ENCODE peak calls at places on chromosomes 1 and 21, in four cellular contexts. One of them, this sample, is unnamed.

GRCh38 chr1:24390924-24391782 is 22.4 kb downstream of the STPG1 start:
- DNase-seq in effector memory CD8-positive, alpha-beta T cell: peak; percentile 61
- DNase-seq in activated T-cell treated with anti-CD3 and anti-CD28 coated beads for 4 hours: peak; percentile 51
- DNase-seq in immature natural killer cell: peak; percentile 55
- DNase-seq in this sample: peak; percentile 61

GRCh38 chr1:214492405-214493075 is 58.9 kb downstream of the PTPN14 start:
- DNase-seq in activated T-cell treated with anti-CD3 and anti-CD28 coated beads for 4 hours: no peak
- DNase-seq in effector memory CD8-positive, alpha-beta T cell: no peak
- DNase-seq in immature natural killer cell: no peak
- DNase-seq in this sample: no peak

GRCh38 chr1:100164226-100164625 is 13.8 kb downstream of the LRRC39 start:
- DNase-seq in activated T-cell treated with anti-CD3 and anti-CD28 coated beads for 4 hours: no peak
- DNase-seq in effector memory CD8-positive, alpha-beta T cell: no peak
- DNase-seq in immature natural killer cell: no peak
- DNase-seq in this sample: no peak

GRCh38 chr21:46146856-46147255 is 8.5 kb downstream of the FTCD start:
- DNase-seq in activated T-cell treated with anti-CD3 and anti-CD28 coated beads for 4 hours: no peak
- DNase-seq in effector memory CD8-positive, alpha-beta T cell: no peak
- DNase-seq in immature natural killer cell: no peak
- DNase-seq in this sample: no peak

GRCh38 chr1:70044832-70045231 is 160.5 kb downstream of the LRRC40 start:
- DNase-seq in effector memory CD8-positive, alpha-beta T cell: no peak
- DNase-seq in activated T-cell treated with anti-CD3 and anti-CD28 coated beads for 4 hours: no peak
- DNase-seq in immature natural killer cell: no peak
- DNase-seq in this sample: no peak

GRCh38 chr1:166590161-166590560 is 249.1 kb upstream of the POGK start:
- DNase-seq in immature natural killer cell: no peak
- DNase-seq in effector memory CD8-positive, alpha-beta T cell: no peak
- DNase-seq in activated T-cell treated with anti-CD3 and anti-CD28 coated beads for 4 hours: no peak
- DNase-seq in this sample: no peak

GRCh38 chr1:9438431-9439073 is 100.7 kb upstream of the SLC25A33 start:
- DNase-seq in activated T-cell treated with anti-CD3 and anti-CD28 coated beads for 4 hours: no peak
- DNase-seq in immature natural killer cell: no peak
- DNase-seq in effector memory CD8-positive, alpha-beta T cell: no peak
- DNase-seq in this sample: peak; percentile 24

GRCh38 chr1:95039360-95040031 is 33.3 kb downstream of the ALG14 start:
- DNase-seq in immature natural killer cell: no peak
- DNase-seq in effector memory CD8-positive, alpha-beta T cell: no peak
- DNase-seq in activated T-cell treated with anti-CD3 and anti-CD28 coated beads for 4 hours: no peak
- DNase-seq in this sample: no peak

GRCh38 chr1:3403388-3404179 is 50.9 kb upstream of the ARHGEF16 start:
- DNase-seq in effector memory CD8-positive, alpha-beta T cell: no peak
- DNase-seq in activated T-cell treated with anti-CD3 and anti-CD28 coated beads for 4 hours: no peak
- DNase-seq in immature natural killer cell: no peak
- DNase-seq in this sample: no peak

GRCh38 chr1:33872681-33873080 is 8.8 kb downstream of the HMGB4 start:
- DNase-seq in effector memory CD8-positive, alpha-beta T cell: no peak
- DNase-seq in immature natural killer cell: no peak
- DNase-seq in activated T-cell treated with anti-CD3 and anti-CD28 coated beads for 4 hours: no peak
- DNase-seq in this sample: no peak

GRCh38 chr1:80248886-80249285 is 1242.4 kb upstream of the ADGRL4 start:
- DNase-seq in effector memory CD8-positive, alpha-beta T cell: no peak
- DNase-seq in immature natural killer cell: no peak
- DNase-seq in activated T-cell treated with anti-CD3 and anti-CD28 coated beads for 4 hours: no peak
- DNase-seq in this sample: no peak

GRCh38 chr1:172399369-172400072 is 21.0 kb upstream of the C1orf105 start:
- DNase-seq in immature natural killer cell: peak; percentile 32
- DNase-seq in effector memory CD8-positive, alpha-beta T cell: peak; percentile 4
- DNase-seq in activated T-cell treated with anti-CD3 and anti-CD28 coated beads for 4 hours: no peak
- DNase-seq in this sample: no peak

GRCh38 chr1:170162385-170163226 is 16.8 kb downstream of the NTMT2 start:
- DNase-seq in immature natural killer cell: no peak
- DNase-seq in effector memory CD8-positive, alpha-beta T cell: no peak
- DNase-seq in activated T-cell treated with anti-CD3 and anti-CD28 coated beads for 4 hours: no peak
- DNase-seq in this sample: no peak

GRCh38 chr1:109783436-109783835 is 19.7 kb upstream of the EPS8L3 start:
- DNase-seq in immature natural killer cell: no peak
- DNase-seq in activated T-cell treated with anti-CD3 and anti-CD28 coated beads for 4 hours: no peak
- DNase-seq in effector memory CD8-positive, alpha-beta T cell: no peak
- DNase-seq in this sample: no peak

GRCh38 chr1:22528451-22528850 is 34.8 kb upstream of the EPHA8 start:
- DNase-seq in effector memory CD8-positive, alpha-beta T cell: no peak
- DNase-seq in activated T-cell treated with anti-CD3 and anti-CD28 coated beads for 4 hours: no peak
- DNase-seq in immature natural killer cell: no peak
- DNase-seq in this sample: no peak

GRCh38 chr1:235093013-235093618 is 35.5 kb downstream of the TOMM20 start:
- DNase-seq in activated T-cell treated with anti-CD3 and anti-CD28 coated beads for 4 hours: no peak
- DNase-seq in immature natural killer cell: no peak
- DNase-seq in effector memory CD8-positive, alpha-beta T cell: no peak
- DNase-seq in this sample: peak; percentile 29

GRCh38 chr1:14956579-14957195 is 196.9 kb upstream of the TMEM51 start:
- DNase-seq in effector memory CD8-positive, alpha-beta T cell: no peak
- DNase-seq in activated T-cell treated with anti-CD3 and anti-CD28 coated beads for 4 hours: no peak
- DNase-seq in immature natural killer cell: no peak
- DNase-seq in this sample: no peak

GRCh38 chr1:55073187-55073916 is 34.0 kb downstream of the PCSK9 start:
- DNase-seq in immature natural killer cell: no peak
- DNase-seq in effector memory CD8-positive, alpha-beta T cell: no peak
- DNase-seq in activated T-cell treated with anti-CD3 and anti-CD28 coated beads for 4 hours: no peak
- DNase-seq in this sample: no peak

GRCh38 chr21:28644762-28645161 is 347.9 kb downstream of the LTN1 start:
- DNase-seq in immature natural killer cell: no peak
- DNase-seq in activated T-cell treated with anti-CD3 and anti-CD28 coated beads for 4 hours: no peak
- DNase-seq in effector memory CD8-positive, alpha-beta T cell: no peak
- DNase-seq in this sample: no peak

GRCh38 chr1:59730759-59731478 is 83.8 kb upstream of the HOOK1 start:
- DNase-seq in activated T-cell treated with anti-CD3 and anti-CD28 coated beads for 4 hours: no peak
- DNase-seq in effector memory CD8-positive, alpha-beta T cell: no peak
- DNase-seq in immature natural killer cell: no peak
- DNase-seq in this sample: no peak

GRCh38 chr1:43293896-43294760 is 6.7 kb upstream of the TIE1 start:
- DNase-seq in activated T-cell treated with anti-CD3 and anti-CD28 coated beads for 4 hours: no peak
- DNase-seq in immature natural killer cell: no peak
- DNase-seq in effector memory CD8-positive, alpha-beta T cell: no peak
- DNase-seq in this sample: no peak

GRCh38 chr1:119743776-119744597 is 24.7 kb downstream of the HMGCS2 start:
- DNase-seq in immature natural killer cell: peak; percentile 7
- DNase-seq in effector memory CD8-positive, alpha-beta T cell: peak; percentile 9
- DNase-seq in activated T-cell treated with anti-CD3 and anti-CD28 coated beads for 4 hours: peak; percentile 33
- DNase-seq in this sample: peak; percentile 47